ENCODE peak calls at places on chromosomes 1 and 21, in eight cellular contexts. One of them, this sample, is unnamed. For H3K4me1, the result is how much of the 10 kb centered on the place peaks cover.

GRCh38 chr1:91080650-91081049 is 58.8 kb upstream of the ZNF644 start:
- DNase-seq in cardiac muscle cell: no peak
- DNase-seq in upper lobe of right lung: no peak
- DNase-seq in psoas muscle: no peak
- DNase-seq in heart left ventricle: no peak
- DNase-seq in suprapubic skin: no peak
- DNase-seq in Panc1: no peak
- DNase-seq in CD8-positive, alpha-beta T cell: no peak
- DNase-seq in this sample: no peak

GRCh38 chr1:44811714-44812151 is 3.4 kb downstream of the BTBD19 start:
- DNase-seq in cardiac muscle cell: peak
- DNase-seq in upper lobe of right lung: peak
- DNase-seq in psoas muscle: no peak
- DNase-seq in heart left ventricle: no peak
- DNase-seq in suprapubic skin: peak
- DNase-seq in Panc1: no peak
- DNase-seq in CD8-positive, alpha-beta T cell: no peak
- DNase-seq in this sample: peak

GRCh38 chr1:89598450-89599331 is 34.2 kb upstream of the LRRC8C start:
- DNase-seq in cardiac muscle cell: peak
- DNase-seq in upper lobe of right lung: no peak
- DNase-seq in psoas muscle: no peak
- DNase-seq in heart left ventricle: no peak
- DNase-seq in suprapubic skin: no peak
- DNase-seq in Panc1: peak
- DNase-seq in CD8-positive, alpha-beta T cell: no peak
- DNase-seq in this sample: no peak

GRCh38 chr21:45074818-45075605 is 632 bp downstream of the ADARB1 start:
- DNase-seq in cardiac muscle cell: peak
- DNase-seq in upper lobe of right lung: peak
- DNase-seq in psoas muscle: no peak
- DNase-seq in heart left ventricle: no peak
- DNase-seq in suprapubic skin: no peak
- DNase-seq in Panc1: no peak
- DNase-seq in CD8-positive, alpha-beta T cell: no peak
- DNase-seq in this sample: peak

GRCh38 chr1:55703726-55704363 is 488.7 kb upstream of the USP24 start:
- DNase-seq in cardiac muscle cell: no peak
- DNase-seq in upper lobe of right lung: no peak
- DNase-seq in psoas muscle: no peak
- DNase-seq in heart left ventricle: no peak
- DNase-seq in suprapubic skin: no peak
- DNase-seq in Panc1: no peak
- DNase-seq in CD8-positive, alpha-beta T cell: no peak
- DNase-seq in this sample: no peak

GRCh38 chr21:32789709-32790108 is 18.2 kb upstream of the PAXBP1 start:
- DNase-seq in cardiac muscle cell: no peak
- DNase-seq in upper lobe of right lung: no peak
- DNase-seq in psoas muscle: no peak
- DNase-seq in heart left ventricle: no peak
- DNase-seq in suprapubic skin: no peak
- DNase-seq in Panc1: no peak
- DNase-seq in CD8-positive, alpha-beta T cell: no peak
- DNase-seq in this sample: no peak

GRCh38 chr1:69551476-69552324 is 16.0 kb upstream of the LRRC7 start:
- DNase-seq in cardiac muscle cell: no peak
- DNase-seq in upper lobe of right lung: no peak
- DNase-seq in psoas muscle: no peak
- DNase-seq in heart left ventricle: no peak
- DNase-seq in suprapubic skin: no peak
- DNase-seq in Panc1: no peak
- DNase-seq in CD8-positive, alpha-beta T cell: no peak
- DNase-seq in this sample: no peak

GRCh38 chr21:41877901-41878830 is 978 bp downstream of the PRDM15 start:
- DNase-seq in cardiac muscle cell: peak
- DNase-seq in upper lobe of right lung: peak
- DNase-seq in psoas muscle: no peak
- DNase-seq in heart left ventricle: no peak
- DNase-seq in suprapubic skin: no peak
- DNase-seq in Panc1: no peak
- DNase-seq in CD8-positive, alpha-beta T cell: no peak
- DNase-seq in this sample: peak

GRCh38 chr1:64631346-64632052 is 113.4 kb upstream of the RAVER2 start:
- DNase-seq in cardiac muscle cell: no peak
- DNase-seq in upper lobe of right lung: no peak
- DNase-seq in psoas muscle: no peak
- DNase-seq in heart left ventricle: no peak
- DNase-seq in suprapubic skin: no peak
- DNase-seq in Panc1: no peak
- DNase-seq in CD8-positive, alpha-beta T cell: no peak
- DNase-seq in this sample: no peak

GRCh38 chr1:224873645-224874369 is 55.7 kb upstream of the DNAH14 start:
- DNase-seq in cardiac muscle cell: peak
- DNase-seq in upper lobe of right lung: no peak
- DNase-seq in psoas muscle: no peak
- DNase-seq in heart left ventricle: no peak
- DNase-seq in suprapubic skin: no peak
- DNase-seq in Panc1: no peak
- DNase-seq in CD8-positive, alpha-beta T cell: no peak
- DNase-seq in this sample: no peak

GRCh38 chr1:7252411-7253117 is 467.3 kb downstream of the CAMTA1 start:
- DNase-seq in cardiac muscle cell: no peak
- DNase-seq in upper lobe of right lung: no peak
- DNase-seq in psoas muscle: no peak
- DNase-seq in heart left ventricle: no peak
- DNase-seq in suprapubic skin: no peak
- DNase-seq in Panc1: no peak
- DNase-seq in CD8-positive, alpha-beta T cell: no peak
- DNase-seq in this sample: no peak

GRCh38 chr1:174998569-174999215 is 1.1 kb upstream of the CACYBP start:
- DNase-seq in cardiac muscle cell: peak
- DNase-seq in upper lobe of right lung: no peak
- DNase-seq in psoas muscle: no peak
- DNase-seq in heart left ventricle: peak
- DNase-seq in suprapubic skin: peak
- DNase-seq in Panc1: peak
- DNase-seq in CD8-positive, alpha-beta T cell: peak
- DNase-seq in this sample: no peak

GRCh38 chr1:23638188-23638619 is 53.4 kb upstream of the RPL11 start:
- DNase-seq in cardiac muscle cell: no peak
- DNase-seq in upper lobe of right lung: no peak
- DNase-seq in psoas muscle: peak
- DNase-seq in heart left ventricle: no peak
- DNase-seq in suprapubic skin: no peak
- DNase-seq in Panc1: no peak
- DNase-seq in CD8-positive, alpha-beta T cell: no peak
- DNase-seq in this sample: no peak

GRCh38 chr21:32545948-32546441 is 39.3 kb downstream of the TCP10L start:
- DNase-seq in cardiac muscle cell: no peak
- DNase-seq in upper lobe of right lung: no peak
- DNase-seq in psoas muscle: no peak
- DNase-seq in heart left ventricle: no peak
- DNase-seq in suprapubic skin: no peak
- DNase-seq in Panc1: no peak
- DNase-seq in CD8-positive, alpha-beta T cell: no peak
- DNase-seq in this sample: no peak

GRCh38 chr1:7702365-7702764 is 68.7 kb upstream of the VAMP3 start:
- DNase-seq in cardiac muscle cell: no peak
- DNase-seq in upper lobe of right lung: no peak
- DNase-seq in psoas muscle: no peak
- DNase-seq in heart left ventricle: no peak
- DNase-seq in suprapubic skin: no peak
- DNase-seq in Panc1: no peak
- DNase-seq in CD8-positive, alpha-beta T cell: no peak
- DNase-seq in this sample: no peak

GRCh38 chr1:24207709-24208108 is 20.6 kb upstream of the IFNLR1 start:
- DNase-seq in cardiac muscle cell: no peak
- DNase-seq in upper lobe of right lung: no peak
- DNase-seq in psoas muscle: no peak
- DNase-seq in heart left ventricle: no peak
- DNase-seq in suprapubic skin: no peak
- DNase-seq in Panc1: no peak
- DNase-seq in CD8-positive, alpha-beta T cell: no peak
- DNase-seq in this sample: no peak

GRCh38 chr21:31107871-31108270 is 69.6 kb upstream of the KRTAP19-8 start:
- DNase-seq in cardiac muscle cell: no peak
- DNase-seq in upper lobe of right lung: no peak
- DNase-seq in psoas muscle: no peak
- DNase-seq in heart left ventricle: no peak
- DNase-seq in suprapubic skin: no peak
- DNase-seq in Panc1: no peak
- DNase-seq in CD8-positive, alpha-beta T cell: no peak
- DNase-seq in this sample: no peak

GRCh38 chr1:12614402-12615165 is 3.4 kb downstream of the DHRS3 start:
- DNase-seq in cardiac muscle cell: no peak
- DNase-seq in upper lobe of right lung: no peak
- DNase-seq in psoas muscle: no peak
- DNase-seq in heart left ventricle: no peak
- DNase-seq in suprapubic skin: no peak
- DNase-seq in Panc1: no peak
- DNase-seq in CD8-positive, alpha-beta T cell: no peak
- DNase-seq in this sample: no peak

GRCh38 chr1:12616709-12617373 is 1.2 kb downstream of the DHRS3 start:
- DNase-seq in cardiac muscle cell: no peak
- DNase-seq in upper lobe of right lung: peak
- DNase-seq in psoas muscle: peak
- DNase-seq in heart left ventricle: peak
- DNase-seq in suprapubic skin: no peak
- DNase-seq in Panc1: no peak
- DNase-seq in CD8-positive, alpha-beta T cell: no peak
- DNase-seq in this sample: peak

GRCh38 chr1:12615166-12615915 is 2.7 kb downstream of the DHRS3 start:
- DNase-seq in cardiac muscle cell: no peak
- DNase-seq in upper lobe of right lung: no peak
- DNase-seq in psoas muscle: no peak
- DNase-seq in heart left ventricle: no peak
- DNase-seq in suprapubic skin: no peak
- DNase-seq in Panc1: no peak
- DNase-seq in CD8-positive, alpha-beta T cell: no peak
- DNase-seq in this sample: no peak

GRCh38 chr1:12617511-12617900 is 504 bp downstream of the DHRS3 start:
- DNase-seq in cardiac muscle cell: no peak
- DNase-seq in upper lobe of right lung: no peak
- DNase-seq in psoas muscle: no peak
- DNase-seq in heart left ventricle: no peak
- DNase-seq in suprapubic skin: no peak
- DNase-seq in Panc1: no peak
- DNase-seq in CD8-positive, alpha-beta T cell: no peak
- DNase-seq in this sample: no peak

GRCh38 chr1:12615916-12616708 is 1.9 kb downstream of the DHRS3 start:
- DNase-seq in cardiac muscle cell: peak
- DNase-seq in upper lobe of right lung: peak
- DNase-seq in psoas muscle: peak
- DNase-seq in heart left ventricle: peak
- DNase-seq in suprapubic skin: no peak
- DNase-seq in Panc1: no peak
- DNase-seq in CD8-positive, alpha-beta T cell: no peak
- DNase-seq in this sample: peak
- H3K4me1 ChIP-seq in cardiac muscle cell: under half
- H3K4me1 ChIP-seq in upper lobe of right lung: under half
- H3K4me1 ChIP-seq in psoas muscle: under half
- H3K4me1 ChIP-seq in heart left ventricle: half or more
- H3K4me1 ChIP-seq in suprapubic skin: half or more
- H3K4me1 ChIP-seq in Panc1: half or more
- H3K4me1 ChIP-seq in CD8-positive, alpha-beta T cell: half or more
- H3K4me1 ChIP-seq in this sample: under half

DNA sequence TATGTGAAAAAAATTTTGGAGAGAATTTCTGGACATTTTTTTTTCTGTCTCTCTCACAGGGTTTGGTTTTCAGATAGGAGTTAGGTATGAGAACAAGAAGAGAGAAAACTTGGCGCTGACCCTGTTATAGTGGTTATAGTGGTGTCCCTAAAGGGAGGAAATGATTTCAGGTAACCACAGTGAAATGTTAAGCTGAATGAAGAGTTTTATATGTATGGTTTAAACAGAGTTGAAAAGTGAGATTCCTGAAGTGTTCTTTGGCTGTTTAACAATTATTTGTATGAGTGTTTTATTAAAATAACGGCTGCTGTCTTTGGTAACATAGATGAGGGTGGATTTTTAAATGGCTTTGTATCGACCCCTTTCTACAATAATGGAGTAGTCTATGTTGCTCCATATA is 6.3 kb downstream of the RBM15 start:
- DNase-seq in cardiac muscle cell: no peak
- DNase-seq in upper lobe of right lung: no peak
- DNase-seq in psoas muscle: no peak
- DNase-seq in heart left ventricle: no peak
- DNase-seq in suprapubic skin: no peak
- DNase-seq in Panc1: no peak
- DNase-seq in CD8-positive, alpha-beta T cell: no peak
- DNase-seq in this sample: no peak
- H3K4me3 ChIP-seq in cardiac muscle cell: no peak
- H3K4me3 ChIP-seq in upper lobe of right lung: no peak
- H3K4me3 ChIP-seq in psoas muscle: peak
- H3K4me3 ChIP-seq in heart left ventricle: no peak
- H3K4me3 ChIP-seq in suprapubic skin: no peak
- H3K4me3 ChIP-seq in Panc1: no peak
- H3K4me3 ChIP-seq in CD8-positive, alpha-beta T cell: no peak
- H3K4me3 ChIP-seq in this sample: no peak

GRCh38 chr1:61083799-61084385 is 1.5 kb downstream of the NFIA start:
- DNase-seq in cardiac muscle cell: no peak
- DNase-seq in upper lobe of right lung: no peak
- DNase-seq in psoas muscle: no peak
- DNase-seq in heart left ventricle: no peak
- DNase-seq in suprapubic skin: no peak
- DNase-seq in Panc1: peak
- DNase-seq in CD8-positive, alpha-beta T cell: no peak
- DNase-seq in this sample: no peak

GRCh38 chr1:61082336-61083013 is at the start of gene NFIA:
- DNase-seq in cardiac muscle cell: peak
- DNase-seq in upper lobe of right lung: peak
- DNase-seq in psoas muscle: peak
- DNase-seq in heart left ventricle: peak
- DNase-seq in suprapubic skin: no peak
- DNase-seq in Panc1: peak
- DNase-seq in CD8-positive, alpha-beta T cell: no peak
- DNase-seq in this sample: peak

GRCh38 chr1:61081637-61082335 is 575 bp upstream of the NFIA start:
- DNase-seq in cardiac muscle cell: peak
- DNase-seq in upper lobe of right lung: peak
- DNase-seq in psoas muscle: peak
- DNase-seq in heart left ventricle: peak
- DNase-seq in suprapubic skin: no peak
- DNase-seq in Panc1: no peak
- DNase-seq in CD8-positive, alpha-beta T cell: no peak
- DNase-seq in this sample: peak

GRCh38 chr1:61084560-61084991 is 2.2 kb downstream of the NFIA start:
- DNase-seq in cardiac muscle cell: no peak
- DNase-seq in upper lobe of right lung: no peak
- DNase-seq in psoas muscle: no peak
- DNase-seq in heart left ventricle: no peak
- DNase-seq in suprapubic skin: no peak
- DNase-seq in Panc1: no peak
- DNase-seq in CD8-positive, alpha-beta T cell: no peak
- DNase-seq in this sample: no peak

GRCh38 chr1:61083014-61083798 is 845 bp downstream of the NFIA start:
- DNase-seq in cardiac muscle cell: no peak
- DNase-seq in upper lobe of right lung: peak
- DNase-seq in psoas muscle: peak
- DNase-seq in heart left ventricle: peak
- DNase-seq in suprapubic skin: no peak
- DNase-seq in Panc1: no peak
- DNase-seq in CD8-positive, alpha-beta T cell: no peak
- DNase-seq in this sample: peak
- TF ChIP-seq CTCF in cardiac muscle cell: no peak
- TF ChIP-seq CTCF in upper lobe of right lung: no peak
- TF ChIP-seq CTCF in psoas muscle: no peak
- TF ChIP-seq CTCF in heart left ventricle: no peak
- TF ChIP-seq CTCF in suprapubic skin: no peak
- TF ChIP-seq CTCF in Panc1: no peak
- TF ChIP-seq CTCF in CD8-positive, alpha-beta T cell: no peak
- TF ChIP-seq CTCF in this sample: no peak

GRCh38 chr1:162530985-162531319 is 30.6 kb upstream of the UAP1 start:
- DNase-seq in cardiac muscle cell: no peak
- DNase-seq in upper lobe of right lung: no peak
- DNase-seq in psoas muscle: no peak
- DNase-seq in heart left ventricle: no peak
- DNase-seq in suprapubic skin: no peak
- DNase-seq in Panc1: no peak
- DNase-seq in CD8-positive, alpha-beta T cell: no peak
- DNase-seq in this sample: no peak
- H3K4me1 ChIP-seq in cardiac muscle cell: under half
- H3K4me1 ChIP-seq in upper lobe of right lung: under half
- H3K4me1 ChIP-seq in psoas muscle: under half
- H3K4me1 ChIP-seq in heart left ventricle: under half
- H3K4me1 ChIP-seq in suprapubic skin: under half
- H3K4me1 ChIP-seq in Panc1: under half
- H3K4me1 ChIP-seq in CD8-positive, alpha-beta T cell: under half
- H3K4me1 ChIP-seq in this sample: under half

This sample was measured in mucosa of descending colon.